ENCODE peak calls at places on chromosomes 16 and 17, in five cellular contexts. One of them, this sample, is unnamed.

GRCh38 chr17:62696726-62697490 is 69.4 kb downstream of the MRC2 start:
- DNase-seq in stimulated activated CD8-positive, alpha-beta memory T cell treated with anti-CD3 and anti-CD28 coated beads, Interleukin-12 subunit alpha, Interleukin-12 subunit beta, amount 100 ng/mL, for 1 hour: no peak
- DNase-seq in foreskin melanocyte: no peak
- DNase-seq in GM03348: peak
- DNase-seq in PC-9: no peak
- DNase-seq in this sample: no peak

GRCh38 chr17:45952814-45953320 is 46.2 kb upstream of the STH start:
- DNase-seq in PC-9: no peak
- DNase-seq in stimulated activated CD8-positive, alpha-beta memory T cell treated with anti-CD3 and anti-CD28 coated beads, Interleukin-12 subunit alpha, Interleukin-12 subunit beta, amount 100 ng/mL, for 1 hour: no peak
- DNase-seq in GM03348: no peak
- DNase-seq in foreskin melanocyte: no peak
- DNase-seq in this sample: no peak

GRCh38 chr17:64969046-64969501 is 49.8 kb upstream of the LRRC37A3 start:
- DNase-seq in GM03348: no peak
- DNase-seq in PC-9: no peak
- DNase-seq in stimulated activated CD8-positive, alpha-beta memory T cell treated with anti-CD3 and anti-CD28 coated beads, Interleukin-12 subunit alpha, Interleukin-12 subunit beta, amount 100 ng/mL, for 1 hour: no peak
- DNase-seq in foreskin melanocyte: no peak
- DNase-seq in this sample: no peak

GRCh38 chr16:81432899-81433560 is 11.6 kb upstream of the CMIP start:
- DNase-seq in stimulated activated CD8-positive, alpha-beta memory T cell treated with anti-CD3 and anti-CD28 coated beads, Interleukin-12 subunit alpha, Interleukin-12 subunit beta, amount 100 ng/mL, for 1 hour: no peak
- DNase-seq in PC-9: no peak
- DNase-seq in foreskin melanocyte: no peak
- DNase-seq in GM03348: no peak
- DNase-seq in this sample: no peak

GRCh38 chr17:9213311-9213655 is 192.0 kb downstream of the NTN1 start:
- DNase-seq in GM03348: no peak
- DNase-seq in foreskin melanocyte: no peak
- DNase-seq in PC-9: no peak
- DNase-seq in stimulated activated CD8-positive, alpha-beta memory T cell treated with anti-CD3 and anti-CD28 coated beads, Interleukin-12 subunit alpha, Interleukin-12 subunit beta, amount 100 ng/mL, for 1 hour: no peak
- DNase-seq in this sample: no peak

GRCh38 chr17:4950075-4950756 is 703 bp upstream of the ENO3 start:
- DNase-seq in foreskin melanocyte: peak
- DNase-seq in stimulated activated CD8-positive, alpha-beta memory T cell treated with anti-CD3 and anti-CD28 coated beads, Interleukin-12 subunit alpha, Interleukin-12 subunit beta, amount 100 ng/mL, for 1 hour: no peak
- DNase-seq in GM03348: no peak
- DNase-seq in PC-9: peak
- DNase-seq in this sample: no peak

GRCh38 chr17:8223356-8224063 is 13.1 kb upstream of the AURKB start:
- DNase-seq in GM03348: peak
- DNase-seq in PC-9: peak
- DNase-seq in foreskin melanocyte: no peak
- DNase-seq in stimulated activated CD8-positive, alpha-beta memory T cell treated with anti-CD3 and anti-CD28 coated beads, Interleukin-12 subunit alpha, Interleukin-12 subunit beta, amount 100 ng/mL, for 1 hour: no peak
- DNase-seq in this sample: peak

GRCh38 chr17:68195667-68196393 is 52.0 kb upstream of the AMZ2 start:
- DNase-seq in stimulated activated CD8-positive, alpha-beta memory T cell treated with anti-CD3 and anti-CD28 coated beads, Interleukin-12 subunit alpha, Interleukin-12 subunit beta, amount 100 ng/mL, for 1 hour: no peak
- DNase-seq in PC-9: peak
- DNase-seq in GM03348: no peak
- DNase-seq in foreskin melanocyte: no peak
- DNase-seq in this sample: no peak

GRCh38 chr16:69448470-69449193 is 24.2 kb downstream of the CYB5B start:
- DNase-seq in stimulated activated CD8-positive, alpha-beta memory T cell treated with anti-CD3 and anti-CD28 coated beads, Interleukin-12 subunit alpha, Interleukin-12 subunit beta, amount 100 ng/mL, for 1 hour: no peak
- DNase-seq in GM03348: peak
- DNase-seq in foreskin melanocyte: no peak
- DNase-seq in PC-9: no peak
- DNase-seq in this sample: peak

GRCh38 chr17:42428141-42428944 is 5.3 kb upstream of the CAVIN1 start:
- DNase-seq in GM03348: peak
- DNase-seq in foreskin melanocyte: peak
- DNase-seq in stimulated activated CD8-positive, alpha-beta memory T cell treated with anti-CD3 and anti-CD28 coated beads, Interleukin-12 subunit alpha, Interleukin-12 subunit beta, amount 100 ng/mL, for 1 hour: no peak
- DNase-seq in PC-9: peak
- DNase-seq in this sample: peak

GRCh38 chr17:55201609-55201932 is 63.2 kb upstream of the HLF start:
- DNase-seq in PC-9: no peak
- DNase-seq in GM03348: no peak
- DNase-seq in foreskin melanocyte: no peak
- DNase-seq in stimulated activated CD8-positive, alpha-beta memory T cell treated with anti-CD3 and anti-CD28 coated beads, Interleukin-12 subunit alpha, Interleukin-12 subunit beta, amount 100 ng/mL, for 1 hour: no peak
- DNase-seq in this sample: no peak

GRCh38 chr17:73542323-73542722 is 101.9 kb downstream of the SDK2 start:
- DNase-seq in stimulated activated CD8-positive, alpha-beta memory T cell treated with anti-CD3 and anti-CD28 coated beads, Interleukin-12 subunit alpha, Interleukin-12 subunit beta, amount 100 ng/mL, for 1 hour: no peak
- DNase-seq in GM03348: no peak
- DNase-seq in PC-9: no peak
- DNase-seq in foreskin melanocyte: no peak
- DNase-seq in this sample: no peak

GRCh38 chr17:69607162-69607834 is 192.8 kb downstream of the MAP2K6 start:
- DNase-seq in PC-9: peak
- DNase-seq in GM03348: peak
- DNase-seq in stimulated activated CD8-positive, alpha-beta memory T cell treated with anti-CD3 and anti-CD28 coated beads, Interleukin-12 subunit alpha, Interleukin-12 subunit beta, amount 100 ng/mL, for 1 hour: no peak
- DNase-seq in foreskin melanocyte: peak
- DNase-seq in this sample: peak